ENCODE peak calls at places on chromosome 4, in six cellular contexts. One of them, this sample, is unnamed. For H3K36me3, the result is how much of the 10 kb centered on the place peaks cover.

GRCh38 chr4:183757105-183757504 is 98.0 kb downstream of the TRAPPC11 start:
- DNase-seq in iPS DF 6.9: no peak
- DNase-seq in pancreas: no peak
- DNase-seq in HCT116: no peak
- DNase-seq in hepatocyte: no peak
- DNase-seq in CD8-positive, alpha-beta memory T cell: no peak
- DNase-seq in this sample: no peak

GRCh38 chr4:84877051-84877833 is 89.2 kb downstream of the WDFY3 start:
- DNase-seq in iPS DF 6.9: no peak
- DNase-seq in pancreas: no peak
- DNase-seq in HCT116: no peak
- DNase-seq in hepatocyte: peak
- DNase-seq in CD8-positive, alpha-beta memory T cell: no peak
- DNase-seq in this sample: no peak

GRCh38 chr4:104751468-104751867 is 256.8 kb upstream of the CXXC4 start:
- DNase-seq in iPS DF 6.9: no peak
- DNase-seq in pancreas: no peak
- DNase-seq in HCT116: no peak
- DNase-seq in hepatocyte: no peak
- DNase-seq in CD8-positive, alpha-beta memory T cell: no peak
- DNase-seq in this sample: no peak

GRCh38 chr4:78542373-78542772 is 9.2 kb upstream of the ANXA3 start:
- DNase-seq in iPS DF 6.9: no peak
- DNase-seq in pancreas: no peak
- DNase-seq in HCT116: no peak
- DNase-seq in hepatocyte: no peak
- DNase-seq in CD8-positive, alpha-beta memory T cell: no peak
- DNase-seq in this sample: no peak

GRCh38 chr4:154622598-154622997 is 10.1 kb upstream of the FGG start:
- DNase-seq in iPS DF 6.9: no peak
- DNase-seq in pancreas: no peak
- DNase-seq in HCT116: peak
- DNase-seq in hepatocyte: peak
- DNase-seq in CD8-positive, alpha-beta memory T cell: peak
- DNase-seq in this sample: no peak

GRCh38 chr4:17385403-17385802 is 126.5 kb downstream of the QDPR start:
- DNase-seq in iPS DF 6.9: no peak
- DNase-seq in pancreas: no peak
- DNase-seq in HCT116: no peak
- DNase-seq in hepatocyte: peak
- DNase-seq in CD8-positive, alpha-beta memory T cell: no peak
- DNase-seq in this sample: no peak

GRCh38 chr4:159983080-159983479 is 880.2 kb downstream of the RAPGEF2 start:
- DNase-seq in iPS DF 6.9: no peak
- DNase-seq in pancreas: no peak
- DNase-seq in HCT116: no peak
- DNase-seq in hepatocyte: no peak
- DNase-seq in CD8-positive, alpha-beta memory T cell: no peak
- DNase-seq in this sample: no peak

GRCh38 chr4:8540586-8540985 is 39.6 kb upstream of the GPR78 start:
- DNase-seq in iPS DF 6.9: no peak
- DNase-seq in pancreas: no peak
- DNase-seq in HCT116: no peak
- DNase-seq in hepatocyte: no peak
- DNase-seq in CD8-positive, alpha-beta memory T cell: no peak
- DNase-seq in this sample: no peak

GRCh38 chr4:48654015-48654664 is 125.9 kb downstream of the FRYL start:
- DNase-seq in iPS DF 6.9: no peak
- DNase-seq in pancreas: no peak
- DNase-seq in HCT116: no peak
- DNase-seq in hepatocyte: no peak
- DNase-seq in CD8-positive, alpha-beta memory T cell: no peak
- DNase-seq in this sample: no peak

GRCh38 chr4:145170209-145170608 is 10.2 kb downstream of the OTUD4 start:
- DNase-seq in iPS DF 6.9: no peak
- DNase-seq in pancreas: no peak
- DNase-seq in HCT116: no peak
- DNase-seq in hepatocyte: no peak
- DNase-seq in CD8-positive, alpha-beta memory T cell: no peak
- DNase-seq in this sample: no peak

GRCh38 chr4:14924945-14925344 is 77.3 kb upstream of the CPEB2 start:
- DNase-seq in iPS DF 6.9: no peak
- DNase-seq in pancreas: no peak
- DNase-seq in HCT116: no peak
- DNase-seq in hepatocyte: no peak
- DNase-seq in CD8-positive, alpha-beta memory T cell: peak
- DNase-seq in this sample: no peak

GRCh38 chr4:165627548-165627947 is 245.5 kb upstream of the TLL1 start:
- DNase-seq in iPS DF 6.9: no peak
- DNase-seq in pancreas: no peak
- DNase-seq in HCT116: no peak
- DNase-seq in hepatocyte: no peak
- DNase-seq in CD8-positive, alpha-beta memory T cell: no peak
- DNase-seq in this sample: no peak

GRCh38 chr4:104592894-104593470 is 98.3 kb upstream of the CXXC4 start:
- DNase-seq in iPS DF 6.9: no peak
- DNase-seq in pancreas: no peak
- DNase-seq in HCT116: no peak
- DNase-seq in hepatocyte: peak
- DNase-seq in CD8-positive, alpha-beta memory T cell: no peak
- DNase-seq in this sample: no peak

GRCh38 chr4:158236304-158237030 is 26.2 kb downstream of the TMEM144 start:
- DNase-seq in iPS DF 6.9: no peak
- DNase-seq in pancreas: no peak
- DNase-seq in HCT116: no peak
- DNase-seq in hepatocyte: no peak
- DNase-seq in CD8-positive, alpha-beta memory T cell: no peak
- DNase-seq in this sample: no peak

GRCh38 chr4:126977306-126977705 is 655.5 kb upstream of the INTU start:
- DNase-seq in iPS DF 6.9: no peak
- DNase-seq in pancreas: no peak
- DNase-seq in HCT116: no peak
- DNase-seq in hepatocyte: no peak
- DNase-seq in CD8-positive, alpha-beta memory T cell: no peak
- DNase-seq in this sample: no peak

GRCh38 chr4:177369372-177369771 is 59.7 kb downstream of the NEIL3 start:
- DNase-seq in iPS DF 6.9: no peak
- DNase-seq in pancreas: no peak
- DNase-seq in HCT116: no peak
- DNase-seq in hepatocyte: no peak
- DNase-seq in CD8-positive, alpha-beta memory T cell: no peak
- DNase-seq in this sample: no peak

GRCh38 chr4:74178798-74179197 is 20.9 kb downstream of the MTHFD2L start:
- DNase-seq in iPS DF 6.9: no peak
- DNase-seq in pancreas: no peak
- DNase-seq in HCT116: no peak
- DNase-seq in hepatocyte: no peak
- DNase-seq in CD8-positive, alpha-beta memory T cell: no peak
- DNase-seq in this sample: no peak

GRCh38 chr4:13088726-13089658 is 395.1 kb downstream of the RAB28 start:
- DNase-seq in iPS DF 6.9: no peak
- DNase-seq in pancreas: no peak
- DNase-seq in HCT116: no peak
- DNase-seq in hepatocyte: no peak
- DNase-seq in CD8-positive, alpha-beta memory T cell: no peak
- DNase-seq in this sample: no peak

GRCh38 chr4:129113919-129114318 is 18.0 kb downstream of the C4orf33 start:
- DNase-seq in iPS DF 6.9: no peak
- DNase-seq in pancreas: no peak
- DNase-seq in HCT116: no peak
- DNase-seq in hepatocyte: no peak
- DNase-seq in CD8-positive, alpha-beta memory T cell: no peak
- DNase-seq in this sample: no peak

GRCh38 chr4:13597604-13598003 is 29.9 kb downstream of the BOD1L1 start:
- DNase-seq in iPS DF 6.9: no peak
- DNase-seq in pancreas: no peak
- DNase-seq in HCT116: no peak
- DNase-seq in hepatocyte: no peak
- DNase-seq in CD8-positive, alpha-beta memory T cell: no peak
- DNase-seq in this sample: peak

GRCh38 chr4:108370291-108370690 is 201.6 kb upstream of the LEF1 start:
- DNase-seq in iPS DF 6.9: no peak
- DNase-seq in pancreas: no peak
- DNase-seq in HCT116: no peak
- DNase-seq in hepatocyte: no peak
- DNase-seq in CD8-positive, alpha-beta memory T cell: peak
- DNase-seq in this sample: no peak

GRCh38 chr4:14184265-14184664 is 556.7 kb upstream of the BOD1L1 start:
- DNase-seq in iPS DF 6.9: no peak
- DNase-seq in pancreas: no peak
- DNase-seq in HCT116: no peak
- DNase-seq in hepatocyte: no peak
- DNase-seq in CD8-positive, alpha-beta memory T cell: no peak
- DNase-seq in this sample: peak

GRCh38 chr4:146520894-146521542 is 722 bp downstream of the SLC10A7 start:
- DNase-seq in iPS DF 6.9: no peak
- DNase-seq in pancreas: peak
- DNase-seq in HCT116: no peak
- DNase-seq in hepatocyte: peak
- DNase-seq in CD8-positive, alpha-beta memory T cell: peak
- DNase-seq in this sample: no peak

GRCh38 chr4:134328741-134329140 is 127.2 kb upstream of the PABPC4L start:
- DNase-seq in iPS DF 6.9: no peak
- DNase-seq in pancreas: no peak
- DNase-seq in HCT116: no peak
- DNase-seq in hepatocyte: no peak
- DNase-seq in CD8-positive, alpha-beta memory T cell: no peak
- DNase-seq in this sample: no peak

DNA sequence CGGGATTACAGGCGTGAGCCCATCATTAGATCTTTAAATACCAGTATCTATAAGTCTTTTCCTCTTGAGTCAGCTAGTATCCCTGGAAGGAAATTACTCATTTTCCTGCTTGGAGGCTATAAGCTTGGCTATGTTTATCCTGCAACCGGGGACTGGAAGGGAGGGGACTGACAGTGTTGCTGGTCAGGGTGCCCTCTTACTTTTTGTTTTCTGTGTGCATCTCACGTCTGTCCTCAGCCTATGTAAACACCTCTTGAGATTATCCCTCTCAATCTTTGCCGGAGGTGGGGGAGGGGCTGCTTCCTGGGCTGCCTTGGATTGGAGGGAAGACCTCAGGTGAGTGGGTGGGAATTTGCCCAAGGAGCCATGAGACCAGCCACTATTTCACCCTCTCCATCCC is 37.0 kb downstream of the HTT start:
- DNase-seq in iPS DF 6.9: no peak
- DNase-seq in pancreas: no peak
- DNase-seq in HCT116: no peak
- DNase-seq in hepatocyte: peak
- DNase-seq in CD8-positive, alpha-beta memory T cell: no peak
- DNase-seq in this sample: no peak
- H3K36me3 ChIP-seq in iPS DF 6.9: under half
- H3K36me3 ChIP-seq in pancreas: under half
- H3K36me3 ChIP-seq in HCT116: under half
- H3K36me3 ChIP-seq in hepatocyte: under half
- H3K36me3 ChIP-seq in CD8-positive, alpha-beta memory T cell: under half
- H3K36me3 ChIP-seq in this sample: under half

DNA sequence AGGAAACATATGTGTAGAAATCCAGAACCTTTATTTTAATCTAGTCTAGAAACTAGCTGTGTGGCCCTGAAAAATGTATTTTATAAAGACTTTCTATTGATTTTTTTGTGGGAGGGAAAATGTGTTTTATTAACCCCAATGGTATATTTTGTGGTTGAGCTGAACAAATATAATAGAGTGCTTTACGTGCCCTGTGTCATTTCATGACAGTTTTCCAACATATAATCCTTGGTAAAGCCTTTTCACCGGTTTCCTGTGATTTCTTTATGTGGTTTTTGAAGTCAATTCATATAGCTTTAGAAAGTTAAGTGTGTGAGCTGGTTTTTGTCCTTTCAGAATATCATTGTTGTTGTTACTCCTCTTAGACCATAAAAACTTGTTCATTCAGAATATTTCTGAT is 375.7 kb downstream of the ADGRL3 start:
- DNase-seq in iPS DF 6.9: no peak
- DNase-seq in pancreas: no peak
- DNase-seq in HCT116: no peak
- DNase-seq in hepatocyte: no peak
- DNase-seq in CD8-positive, alpha-beta memory T cell: no peak
- DNase-seq in this sample: no peak
- H3K4me3 ChIP-seq in iPS DF 6.9: no peak
- H3K4me3 ChIP-seq in pancreas: no peak
- H3K4me3 ChIP-seq in HCT116: no peak
- H3K4me3 ChIP-seq in hepatocyte: no peak
- H3K4me3 ChIP-seq in CD8-positive, alpha-beta memory T cell: no peak
- H3K4me3 ChIP-seq in this sample: no peak

DNA sequence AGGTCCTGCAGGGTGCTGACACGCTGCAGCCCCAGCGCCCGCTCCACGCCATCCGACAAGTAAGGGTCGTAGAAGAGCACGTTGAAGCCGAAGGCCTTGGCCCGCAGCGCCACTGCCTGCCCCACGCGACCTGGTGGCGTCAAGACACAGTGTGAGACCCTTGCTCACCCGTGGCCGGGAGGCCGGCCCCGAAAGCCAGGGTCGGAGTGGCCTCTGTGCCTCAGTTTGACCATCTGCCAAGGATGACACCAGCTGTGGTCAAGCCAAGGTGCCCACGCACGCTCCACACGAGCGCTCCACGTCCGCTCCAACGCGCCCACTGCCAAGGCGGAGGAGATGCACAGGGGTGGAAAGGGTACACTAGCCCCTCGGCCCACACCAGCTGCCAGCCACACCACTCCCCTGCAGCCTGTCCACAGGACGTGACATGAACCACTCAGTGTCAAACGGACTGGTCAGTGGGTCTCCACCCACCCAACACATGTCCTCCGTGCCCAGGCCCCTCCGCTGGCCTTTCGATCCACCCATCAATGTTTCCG is 32.8 kb downstream of the CTBP1 start:
- DNase-seq in iPS DF 6.9: no peak
- DNase-seq in pancreas: no peak
- DNase-seq in HCT116: no peak
- DNase-seq in hepatocyte: no peak
- DNase-seq in CD8-positive, alpha-beta memory T cell: no peak
- DNase-seq in this sample: no peak
- H3K36me3 ChIP-seq in iPS DF 6.9: under half
- H3K36me3 ChIP-seq in pancreas: half or more
- H3K36me3 ChIP-seq in HCT116: under half
- H3K36me3 ChIP-seq in hepatocyte: under half
- H3K36me3 ChIP-seq in CD8-positive, alpha-beta memory T cell: under half
- H3K36me3 ChIP-seq in this sample: under half

GRCh38 chr4:55125763-55126541 is 557 bp upstream of the KDR start:
- DNase-seq in iPS DF 6.9: no peak
- DNase-seq in pancreas: no peak
- DNase-seq in HCT116: no peak
- DNase-seq in hepatocyte: no peak
- DNase-seq in CD8-positive, alpha-beta memory T cell: no peak
- DNase-seq in this sample: no peak
- H3K4me3 ChIP-seq in iPS DF 6.9: peak
- H3K4me3 ChIP-seq in pancreas: peak
- H3K4me3 ChIP-seq in HCT116: no peak
- H3K4me3 ChIP-seq in hepatocyte: peak
- H3K4me3 ChIP-seq in CD8-positive, alpha-beta memory T cell: no peak
- H3K4me3 ChIP-seq in this sample: peak

DNA sequence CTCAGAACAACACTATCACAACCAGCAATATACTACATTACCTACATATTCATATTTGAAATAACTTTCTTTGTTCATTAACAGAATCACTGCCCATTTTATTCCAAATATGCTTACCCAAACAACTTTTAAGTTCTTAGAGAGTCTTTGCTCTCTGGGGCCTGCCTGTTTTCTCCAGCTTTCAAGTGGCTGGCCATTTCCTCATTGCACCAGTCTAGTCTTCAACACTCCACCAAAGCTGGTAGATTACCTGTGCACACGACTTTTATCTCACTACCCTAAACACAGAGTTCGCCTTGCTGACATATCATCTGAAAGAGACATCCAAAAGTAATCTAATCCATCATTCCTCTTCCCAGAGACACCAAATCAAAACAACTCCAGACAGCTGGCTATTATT is 66.2 kb downstream of the PRDM5 start:
- DNase-seq in iPS DF 6.9: no peak
- DNase-seq in pancreas: no peak
- DNase-seq in HCT116: no peak
- DNase-seq in hepatocyte: no peak
- DNase-seq in CD8-positive, alpha-beta memory T cell: no peak
- DNase-seq in this sample: no peak
- H3K36me3 ChIP-seq in iPS DF 6.9: under half
- H3K36me3 ChIP-seq in pancreas: under half
- H3K36me3 ChIP-seq in HCT116: under half
- H3K36me3 ChIP-seq in hepatocyte: under half
- H3K36me3 ChIP-seq in CD8-positive, alpha-beta memory T cell: under half
- H3K36me3 ChIP-seq in this sample: under half